ENCODE peak calls at places on chromosomes 7 and 10, in five cellular contexts. U, W, Y, G and S are unnamed samples.

GRCh38 chr7:106452031-106452851 is 167.5 kb upstream of the NAMPT start:
- DNase-seq in U (peak; percentile 31), W (no peak), Y (no peak), G (no peak), S (no peak)

GRCh38 chr10:77791506-77791905 is 135.0 kb downstream of the DLG5 start:
- DNase-seq in U (no peak), W (no peak), Y (no peak), G (no peak), S (no peak)

GRCh38 chr10:86258940-86259339 is 107.7 kb downstream of the GRID1 start:
- DNase-seq in U (no peak), W (peak; percentile 27), Y (no peak), G (no peak), S (no peak)

GRCh38 chr7:101854084-101854865 is 36.8 kb downstream of the CUX1 start:
- DNase-seq in U (no peak), W (no peak), Y (no peak), G (no peak), S (no peak)

GRCh38 chr10:102511562-102512274 is 7.9 kb downstream of the SUFU start:
- DNase-seq in U (no peak), W (no peak), Y (no peak), G (no peak), S (no peak)

GRCh38 chr7:142855756-142856564 is 1.1 kb downstream of the EPHB6 start:
- DNase-seq in U (no peak), W (no peak), Y (no peak), G (no peak), S (no peak)

GRCh38 chr10:412109-412508 is 276.9 kb downstream of the ZMYND11 start:
- DNase-seq in U (no peak), W (no peak), Y (no peak), G (no peak), S (no peak)

GRCh38 chr7:77351539-77352004 is 64.6 kb downstream of the GSAP start:
- DNase-seq in U (peak; percentile 40), W (no peak), Y (no peak), G (no peak), S (no peak)

GRCh38 chr7:106365252-106366005 is 80.6 kb upstream of the NAMPT start:
- DNase-seq in U (no peak), W (no peak), Y (no peak), G (no peak), S (no peak)

GRCh38 chr7:102925962-102926825 is 13.4 kb downstream of the LRRC17 start:
- DNase-seq in U (no peak), W (no peak), Y (no peak), G (no peak), S (peak; percentile 39)

GRCh38 chr7:34108150-34108549 is 202.8 kb downstream of the BMPER start:
- DNase-seq in U (no peak), W (no peak), Y (no peak), G (no peak), S (peak; percentile 59)

GRCh38 chr10:84026821-84027257 is 112.5 kb upstream of the GHITM start:
- DNase-seq in U (peak; percentile 57), W (peak; percentile 45), Y (peak; percentile 52), G (no peak), S (peak; percentile 1)

GRCh38 chr10:47262606-47263295 is 37.2 kb upstream of the GDF10 start:
- DNase-seq in U (no peak), W (no peak), Y (no peak), G (no peak), S (peak; percentile 17)

GRCh38 chr10:42519761-42520460 is 118.5 kb downstream of the ZNF33B start:
- DNase-seq in U (peak; percentile 18), W (no peak), Y (no peak), G (no peak), S (no peak)

GRCh38 chr10:126147866-126148578 is 240.3 kb downstream of the ADAM12 start:
- DNase-seq in U (peak; percentile 29), W (no peak), Y (no peak), G (no peak), S (peak; percentile 51)

GRCh38 chr7:142716596-142716995 is 32.7 kb upstream of the PRSS1 start:
- DNase-seq in U (no peak), W (no peak), Y (no peak), G (no peak), S (no peak)

GRCh38 chr7:81460646-81461045 is 309.2 kb downstream of the HGF start:
- DNase-seq in U (no peak), W (no peak), Y (no peak), G (no peak), S (no peak)

GRCh38 chr7:140902305-140902953 is 22.3 kb downstream of the BRAF start:
- DNase-seq in U (no peak), W (no peak), Y (no peak), G (no peak), S (no peak)

GRCh38 chr10:45197816-45198595 is 117.4 kb downstream of the OR13A1 start:
- DNase-seq in U (no peak), W (no peak), Y (no peak), G (no peak), S (no peak)

GRCh38 chr10:45198596-45199379 is 116.6 kb downstream of the OR13A1 start:
- DNase-seq in U (no peak), W (peak; percentile 36), Y (no peak), G (no peak), S (no peak)

GRCh38 chr10:45201271-45201670 is 114.1 kb downstream of the OR13A1 start:
- DNase-seq in U (no peak), W (no peak), Y (no peak), G (no peak), S (no peak)

GRCh38 chr10:45202242-45202641 is 113.2 kb downstream of the OR13A1 start:
- DNase-seq in U (no peak), W (no peak), Y (no peak), G (no peak), S (no peak)

GRCh38 chr10:45199380-45199740 is 116.0 kb downstream of the OR13A1 start:
- DNase-seq in U (no peak), W (no peak), Y (no peak), G (no peak), S (no peak)
- H3K4ac ChIP-seq in U (no peak overlapping the region), W (no peak overlapping the region), Y (no peak overlapping the region), G (no peak overlapping the region), S (no peak overlapping the region)

DNA sequence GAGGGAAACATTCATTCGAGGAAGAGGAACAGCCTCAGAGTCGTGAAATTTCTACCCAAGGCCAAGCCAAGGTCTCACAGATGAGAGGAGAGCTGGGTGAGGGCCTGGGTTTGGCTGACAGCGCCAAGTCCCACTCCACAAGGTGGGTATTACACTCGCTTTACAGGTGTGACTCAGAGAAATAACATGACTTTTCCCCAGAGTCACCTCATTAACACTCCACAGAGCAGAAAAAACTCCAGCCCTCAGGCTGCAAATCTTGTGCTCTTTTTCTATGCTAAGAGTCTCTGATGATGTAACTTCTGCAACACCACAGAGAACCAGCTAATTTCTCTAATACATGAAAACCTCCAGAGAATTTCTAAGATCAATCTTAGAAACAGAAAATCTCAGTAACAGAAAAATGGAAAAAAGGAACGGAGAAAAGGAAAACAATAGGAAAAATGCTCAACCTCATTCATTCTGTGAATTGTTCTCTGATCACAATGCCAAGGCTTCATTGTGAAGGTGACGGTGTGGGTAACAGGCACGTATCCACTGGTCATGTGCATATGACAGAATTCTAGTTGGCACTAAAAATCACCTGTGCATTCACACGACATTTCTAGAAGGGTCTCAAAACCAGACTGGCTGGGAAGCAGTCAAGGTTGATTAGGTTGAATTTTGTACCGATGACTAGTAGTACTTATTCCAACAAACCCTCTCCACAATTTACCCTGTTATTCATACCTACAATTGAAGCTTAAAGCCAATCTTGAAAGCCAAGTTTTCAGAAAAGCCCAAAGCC is 20.3 kb downstream of the YWHAG start:
- DNase-seq in U (peak; percentile 68), W (no peak), Y (no peak), G (no peak), S (no peak)
- H3K4ac ChIP-seq in U (no peak overlapping the region), W (no peak overlapping the region), Y (no peak overlapping the region), G (no peak overlapping the region), S (no peak overlapping the region)

GRCh38 chr7:32489788-32490126 is 423 bp downstream of the LSM5 start:
- DNase-seq in U (no peak), W (no peak), Y (no peak), G (no peak), S (no peak)

GRCh38 chr7:32495298-32496051 is at the start of gene AVL9:
- DNase-seq in U (peak; percentile 98), W (peak; percentile 98), Y (peak; percentile 94), G (peak; percentile 89), S (peak; percentile 93)

GRCh38 chr7:32496052-32496813 is 944 bp downstream of the AVL9 start:
- DNase-seq in U (no peak), W (no peak), Y (no peak), G (no peak), S (no peak)

GRCh38 chr7:32494946-32495297 is 367 bp upstream of the AVL9 start:
- DNase-seq in U (no peak), W (no peak), Y (no peak), G (no peak), S (no peak)

GRCh38 chr7:32490127-32490796 is at the start of gene LSM5:
- DNase-seq in U (peak; percentile 96), W (peak; percentile 87), Y (peak; percentile 82), G (no peak), S (peak; percentile 95)
- H3K4ac ChIP-seq in U (peak within 1 kb of the TSS; percentile 36), W (no peak within 1 kb of the TSS), Y (no peak within 1 kb of the TSS), G (no peak within 1 kb of the TSS), S (peak within 1 kb of the TSS; percentile 85)

DNA sequence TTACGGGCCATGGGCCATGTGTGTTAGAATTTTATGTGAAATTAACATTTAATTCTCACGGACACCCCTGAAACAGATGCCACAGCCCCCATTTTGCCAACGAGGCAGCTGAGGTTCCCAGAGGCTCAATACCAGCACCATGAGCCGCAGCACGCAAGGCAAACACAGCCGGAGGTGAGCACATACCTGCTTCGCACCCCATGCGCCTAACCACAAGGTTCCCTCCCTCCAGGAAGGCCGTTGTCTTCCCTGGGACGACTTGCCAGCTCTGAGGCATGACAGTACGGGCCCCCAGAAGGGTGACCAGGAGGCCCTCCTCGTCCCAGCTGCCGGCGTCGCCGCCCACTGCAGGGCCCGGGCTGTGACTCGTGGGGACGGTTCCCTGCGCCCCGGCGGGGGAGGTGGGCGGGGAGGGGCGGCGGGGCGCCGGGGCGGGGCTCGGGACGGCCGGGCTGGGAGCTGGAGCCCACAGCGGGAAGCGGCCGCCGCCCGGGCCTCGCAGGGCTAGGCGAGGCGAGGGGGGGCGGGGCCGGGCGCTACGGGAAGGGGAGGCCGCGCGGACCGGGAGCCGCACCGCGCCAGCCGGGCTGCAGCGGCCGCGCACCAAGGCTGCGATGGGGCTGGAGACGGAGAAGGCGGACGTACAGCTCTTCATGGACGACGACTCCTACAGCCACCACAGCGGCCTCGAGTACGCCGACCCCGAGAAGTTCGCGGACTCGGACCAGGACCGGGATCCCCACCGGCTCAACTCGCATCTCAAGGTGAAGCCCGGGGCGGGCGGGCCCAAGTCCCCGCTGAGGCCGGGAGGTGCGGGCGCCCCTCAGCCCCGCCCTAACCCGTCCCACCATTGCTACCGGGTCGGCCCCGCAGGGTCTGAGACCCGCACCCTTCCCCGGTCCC is at the start of gene CAV2:
- DNase-seq in U (peak; percentile 80), W (peak; percentile 72), Y (peak; percentile 41), G (no peak), S (peak; percentile 48)
- H3K4ac ChIP-seq in U (peak within 1 kb of the TSS; percentile 61), W (no peak within 1 kb of the TSS), Y (no peak within 1 kb of the TSS), G (peak within 1 kb of the TSS; percentile 65), S (peak within 1 kb of the TSS; percentile 100)

GRCh38 chr7:25821225-25821624 is 330.8 kb upstream of the NFE2L3 start:
- DNase-seq in U (no peak), W (no peak), Y (no peak), G (no peak), S (no peak)
- H3K4ac ChIP-seq in U (no peak overlapping the region), W (no peak overlapping the region), Y (no peak overlapping the region), G (no peak overlapping the region), S (no peak overlapping the region)

GRCh38 chr7:127365957-127366315 is 26.6 kb downstream of the ZNF800 start:
- DNase-seq in U (no peak), W (no peak), Y (no peak), G (no peak), S (no peak)
- H3K4ac ChIP-seq in U (no peak overlapping the region), W (no peak overlapping the region), Y (no peak overlapping the region), G (no peak overlapping the region), S (no peak overlapping the region)